ENCODE peak calls at places on chromosomes 2 and 18, in nine cellular contexts. One of them, this sample, is unnamed.

GRCh38 chr2:236454076-236454475 is 115.5 kb upstream of the ACKR3 start:
- DNase-seq in HepG2: no peak
- DNase-seq in NB4: no peak
- DNase-seq in uterus: no peak
- DNase-seq in transverse colon: no peak
- DNase-seq in GM12891: no peak
- DNase-seq in heart left ventricle: no peak
- DNase-seq in breast epithelium: no peak
- DNase-seq in GM12878: no peak
- DNase-seq in this sample: no peak

GRCh38 chr2:171086352-171087290 is 74.1 kb downstream of the TLK1 start:
- DNase-seq in GM12891: no peak
- DNase-seq in breast epithelium: no peak
- DNase-seq in GM12878: peak
- DNase-seq in heart left ventricle: no peak
- DNase-seq in NB4: peak
- DNase-seq in transverse colon: peak
- DNase-seq in uterus: peak
- DNase-seq in HepG2: peak
- DNase-seq in this sample: no peak

GRCh38 chr2:179263460-179264237 is 983 bp downstream of the SESTD1 start:
- DNase-seq in transverse colon: peak
- DNase-seq in breast epithelium: peak
- DNase-seq in GM12878: no peak
- DNase-seq in uterus: peak
- DNase-seq in NB4: peak
- DNase-seq in HepG2: peak
- DNase-seq in GM12891: no peak
- DNase-seq in heart left ventricle: peak
- DNase-seq in this sample: peak

GRCh38 chr2:129458006-129458405 is 521.5 kb upstream of the RAB6C start:
- DNase-seq in transverse colon: no peak
- DNase-seq in GM12891: no peak
- DNase-seq in NB4: no peak
- DNase-seq in breast epithelium: no peak
- DNase-seq in uterus: no peak
- DNase-seq in GM12878: no peak
- DNase-seq in heart left ventricle: no peak
- DNase-seq in HepG2: no peak
- DNase-seq in this sample: no peak

GRCh38 chr18:13435596-13436333 is 217.2 kb downstream of the LDLRAD4 start:
- DNase-seq in transverse colon: no peak
- DNase-seq in breast epithelium: no peak
- DNase-seq in GM12891: no peak
- DNase-seq in GM12878: no peak
- DNase-seq in HepG2: no peak
- DNase-seq in heart left ventricle: no peak
- DNase-seq in NB4: no peak
- DNase-seq in uterus: peak
- DNase-seq in this sample: no peak

GRCh38 chr2:233035426-233036161 is 3.1 kb downstream of the NEU2 start:
- DNase-seq in breast epithelium: no peak
- DNase-seq in GM12891: no peak
- DNase-seq in heart left ventricle: no peak
- DNase-seq in transverse colon: no peak
- DNase-seq in uterus: no peak
- DNase-seq in HepG2: no peak
- DNase-seq in GM12878: no peak
- DNase-seq in NB4: no peak
- DNase-seq in this sample: no peak

GRCh38 chr2:236982693-236983092 is 103.0 kb upstream of the COPS8 start:
- DNase-seq in transverse colon: no peak
- DNase-seq in HepG2: no peak
- DNase-seq in heart left ventricle: no peak
- DNase-seq in GM12878: no peak
- DNase-seq in NB4: no peak
- DNase-seq in uterus: no peak
- DNase-seq in GM12891: no peak
- DNase-seq in breast epithelium: no peak
- DNase-seq in this sample: peak

GRCh38 chr2:237492137-237492890 is 5.3 kb downstream of the MLPH start:
- DNase-seq in GM12878: no peak
- DNase-seq in breast epithelium: no peak
- DNase-seq in HepG2: no peak
- DNase-seq in uterus: no peak
- DNase-seq in GM12891: no peak
- DNase-seq in heart left ventricle: no peak
- DNase-seq in transverse colon: no peak
- DNase-seq in NB4: no peak
- DNase-seq in this sample: no peak

GRCh38 chr2:15271941-15272340 is 289.2 kb downstream of the NBAS start:
- DNase-seq in uterus: no peak
- DNase-seq in breast epithelium: no peak
- DNase-seq in NB4: no peak
- DNase-seq in GM12878: no peak
- DNase-seq in HepG2: peak
- DNase-seq in transverse colon: no peak
- DNase-seq in GM12891: no peak
- DNase-seq in heart left ventricle: no peak
- DNase-seq in this sample: no peak

GRCh38 chr18:71239111-71239624 is 950.3 kb downstream of the SOCS6 start:
- DNase-seq in heart left ventricle: no peak
- DNase-seq in GM12878: no peak
- DNase-seq in HepG2: no peak
- DNase-seq in GM12891: no peak
- DNase-seq in uterus: no peak
- DNase-seq in transverse colon: no peak
- DNase-seq in breast epithelium: no peak
- DNase-seq in NB4: no peak
- DNase-seq in this sample: no peak

GRCh38 chr2:144745424-144745823 is 225.5 kb upstream of the ZEB2 start:
- DNase-seq in NB4: no peak
- DNase-seq in breast epithelium: no peak
- DNase-seq in transverse colon: no peak
- DNase-seq in uterus: no peak
- DNase-seq in heart left ventricle: no peak
- DNase-seq in GM12891: no peak
- DNase-seq in HepG2: no peak
- DNase-seq in GM12878: no peak
- DNase-seq in this sample: no peak

GRCh38 chr18:58447342-58448190 is 181.3 kb downstream of the ALPK2 start:
- DNase-seq in GM12891: no peak
- DNase-seq in NB4: no peak
- DNase-seq in breast epithelium: no peak
- DNase-seq in uterus: peak
- DNase-seq in GM12878: no peak
- DNase-seq in heart left ventricle: no peak
- DNase-seq in transverse colon: no peak
- DNase-seq in HepG2: no peak
- DNase-seq in this sample: no peak

GRCh38 chr2:99806758-99807157 is 316.9 kb upstream of the REV1 start:
- DNase-seq in heart left ventricle: no peak
- DNase-seq in uterus: no peak
- DNase-seq in breast epithelium: no peak
- DNase-seq in transverse colon: no peak
- DNase-seq in GM12878: no peak
- DNase-seq in GM12891: no peak
- DNase-seq in HepG2: peak
- DNase-seq in NB4: no peak
- DNase-seq in this sample: no peak

GRCh38 chr18:76658627-76659026 is 163.6 kb upstream of the ZNF516 start:
- DNase-seq in transverse colon: no peak
- DNase-seq in uterus: peak
- DNase-seq in heart left ventricle: no peak
- DNase-seq in NB4: peak
- DNase-seq in GM12878: no peak
- DNase-seq in GM12891: peak
- DNase-seq in breast epithelium: no peak
- DNase-seq in HepG2: no peak
- DNase-seq in this sample: no peak

GRCh38 chr2:72824224-72824842 is 1.5 kb downstream of the EXOC6B start:
- DNase-seq in GM12878: no peak
- DNase-seq in heart left ventricle: no peak
- DNase-seq in transverse colon: no peak
- DNase-seq in GM12891: no peak
- DNase-seq in uterus: no peak
- DNase-seq in breast epithelium: no peak
- DNase-seq in NB4: peak
- DNase-seq in HepG2: no peak
- DNase-seq in this sample: no peak

GRCh38 chr2:39107724-39108273 is 13.1 kb downstream of the SOS1 start:
- DNase-seq in GM12891: no peak
- DNase-seq in NB4: no peak
- DNase-seq in heart left ventricle: no peak
- DNase-seq in uterus: no peak
- DNase-seq in GM12878: no peak
- DNase-seq in transverse colon: no peak
- DNase-seq in breast epithelium: no peak
- DNase-seq in HepG2: no peak
- DNase-seq in this sample: no peak

GRCh38 chr2:193847140-193847539 is 1652.4 kb upstream of the TMEFF2 start:
- DNase-seq in GM12891: no peak
- DNase-seq in heart left ventricle: no peak
- DNase-seq in uterus: no peak
- DNase-seq in NB4: no peak
- DNase-seq in GM12878: no peak
- DNase-seq in HepG2: no peak
- DNase-seq in breast epithelium: no peak
- DNase-seq in transverse colon: no peak
- DNase-seq in this sample: no peak

GRCh38 chr2:70501215-70501614 is 52.4 kb downstream of the TGFA start:
- DNase-seq in GM12878: no peak
- DNase-seq in uterus: no peak
- DNase-seq in HepG2: no peak
- DNase-seq in GM12891: no peak
- DNase-seq in breast epithelium: no peak
- DNase-seq in heart left ventricle: no peak
- DNase-seq in NB4: no peak
- DNase-seq in transverse colon: no peak
- DNase-seq in this sample: no peak
- TF ChIP-seq POLR2A in GM12878: no peak
- TF ChIP-seq POLR2A in uterus: no peak
- TF ChIP-seq POLR2A in HepG2: no peak
- TF ChIP-seq POLR2A in GM12891: no peak
- TF ChIP-seq POLR2A in breast epithelium: no peak
- TF ChIP-seq POLR2A in heart left ventricle: no peak
- TF ChIP-seq POLR2A in NB4: no peak
- TF ChIP-seq POLR2A in transverse colon: no peak
- TF ChIP-seq POLR2A in this sample: no peak

GRCh38 chr2:241637233-241638062 is at the start of gene ATG4B:
- DNase-seq in transverse colon: peak
- DNase-seq in heart left ventricle: peak
- DNase-seq in HepG2: peak
- DNase-seq in GM12878: peak
- DNase-seq in GM12891: peak
- DNase-seq in uterus: peak
- DNase-seq in NB4: peak
- DNase-seq in breast epithelium: peak
- DNase-seq in this sample: peak
- TF ChIP-seq POLR2A in transverse colon: peak
- TF ChIP-seq POLR2A in heart left ventricle: peak
- TF ChIP-seq POLR2A in HepG2: no peak
- TF ChIP-seq POLR2A in GM12878: peak
- TF ChIP-seq POLR2A in GM12891: peak
- TF ChIP-seq POLR2A in uterus: no peak
- TF ChIP-seq POLR2A in NB4: peak
- TF ChIP-seq POLR2A in breast epithelium: peak
- TF ChIP-seq POLR2A in this sample: no peak

DNA sequence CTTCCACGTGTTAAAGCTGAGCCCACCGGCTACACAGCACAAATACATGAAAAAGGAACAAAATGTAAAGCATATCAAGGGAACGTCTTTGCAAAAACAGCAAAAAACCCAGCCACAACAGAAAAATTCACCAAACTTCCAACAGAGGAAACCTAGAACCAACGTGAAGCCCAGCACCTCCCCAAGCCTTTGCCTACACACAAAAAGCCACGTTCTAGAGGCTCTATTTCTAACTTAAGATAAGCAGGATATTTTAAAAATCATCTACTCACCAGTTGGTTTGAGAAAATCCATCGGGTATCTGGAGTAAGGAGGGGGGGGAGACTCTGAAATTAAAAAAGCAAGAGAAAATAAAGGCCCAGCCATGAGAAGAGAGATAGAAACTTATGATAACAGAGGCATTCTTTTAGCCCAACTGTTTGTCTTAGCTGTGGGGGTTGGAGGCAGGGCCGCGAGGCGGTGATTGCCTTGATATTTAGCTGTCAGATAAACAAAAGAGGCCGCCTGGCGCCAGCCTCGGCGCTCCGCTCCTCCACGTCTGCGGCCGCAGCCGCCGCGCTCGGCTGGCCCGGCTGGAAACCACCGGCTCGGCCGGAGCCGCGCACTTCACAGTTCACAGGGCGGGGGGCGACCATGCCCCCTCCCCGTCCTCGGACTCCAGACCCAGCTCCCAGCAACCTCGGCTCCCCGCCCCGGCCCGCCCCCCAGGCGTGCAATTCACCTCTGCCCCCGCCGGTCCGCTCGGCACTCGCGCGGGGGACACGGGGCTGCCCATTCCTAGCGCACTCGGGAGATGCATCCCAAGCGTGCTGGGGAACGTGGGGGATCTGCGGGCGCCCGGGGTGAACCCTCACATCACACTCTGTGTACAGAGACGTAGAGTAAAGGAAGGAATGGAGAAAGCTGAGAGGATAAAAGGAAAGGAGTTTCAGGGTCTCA is 2.4 kb downstream of the SMAD7 start:
- DNase-seq in GM12878: no peak
- DNase-seq in GM12891: no peak
- DNase-seq in uterus: no peak
- DNase-seq in HepG2: peak
- DNase-seq in heart left ventricle: peak
- DNase-seq in breast epithelium: no peak
- DNase-seq in transverse colon: peak
- DNase-seq in NB4: peak
- DNase-seq in this sample: peak
- TF ChIP-seq POLR2A in GM12878: no peak
- TF ChIP-seq POLR2A in GM12891: no peak
- TF ChIP-seq POLR2A in uterus: no peak
- TF ChIP-seq POLR2A in HepG2: no peak
- TF ChIP-seq POLR2A in heart left ventricle: no peak
- TF ChIP-seq POLR2A in breast epithelium: no peak
- TF ChIP-seq POLR2A in transverse colon: peak
- TF ChIP-seq POLR2A in NB4: no peak
- TF ChIP-seq POLR2A in this sample: no peak

DNA sequence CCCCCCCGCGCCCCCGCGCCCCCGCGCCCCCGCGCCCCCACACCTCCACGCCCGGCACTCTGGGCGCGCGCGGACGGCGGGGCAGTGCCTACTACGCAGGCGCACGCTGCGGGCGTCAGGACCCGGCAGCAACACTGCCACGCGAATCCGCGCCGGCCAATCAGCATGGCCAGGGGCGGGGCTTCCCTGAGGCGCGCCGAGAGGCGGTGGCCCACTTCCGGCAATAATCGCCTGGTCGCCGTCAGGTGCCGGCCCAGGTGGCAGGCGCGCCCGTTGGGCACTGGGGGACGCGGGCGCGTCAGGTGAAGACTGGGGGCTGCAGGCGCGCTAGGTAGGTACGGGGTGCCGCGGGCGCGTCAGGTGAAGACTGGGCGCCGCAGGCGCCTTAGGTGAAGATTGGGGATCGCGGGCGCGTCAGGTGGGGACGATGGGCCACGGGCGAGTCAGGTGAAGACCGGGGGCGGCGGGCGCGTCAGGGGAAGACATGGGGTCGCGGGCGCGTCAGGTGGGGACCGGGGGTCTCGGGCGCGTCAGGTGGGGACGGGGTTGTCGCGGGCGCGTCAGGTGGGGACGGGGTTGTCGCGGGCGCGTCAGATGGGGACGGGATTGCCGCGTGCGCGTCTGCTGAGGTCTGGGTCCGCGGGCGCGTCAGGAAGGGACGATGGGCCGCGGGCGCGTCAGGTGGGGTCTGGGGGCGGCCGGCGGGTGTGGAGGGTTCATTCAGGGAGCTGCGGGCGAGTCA is 219.1 kb downstream of the RTP5 start:
- DNase-seq in uterus: peak
- DNase-seq in heart left ventricle: peak
- DNase-seq in GM12878: peak
- DNase-seq in NB4: peak
- DNase-seq in GM12891: peak
- DNase-seq in breast epithelium: peak
- DNase-seq in transverse colon: peak
- DNase-seq in HepG2: peak
- DNase-seq in this sample: peak
- TF ChIP-seq POLR2A in uterus: peak
- TF ChIP-seq POLR2A in heart left ventricle: peak
- TF ChIP-seq POLR2A in GM12878: peak
- TF ChIP-seq POLR2A in NB4: peak
- TF ChIP-seq POLR2A in GM12891: no peak
- TF ChIP-seq POLR2A in breast epithelium: no peak
- TF ChIP-seq POLR2A in transverse colon: peak
- TF ChIP-seq POLR2A in HepG2: peak
- TF ChIP-seq POLR2A in this sample: peak